ENCODE peak calls at places on chromosomes 4 and X, in six cellular contexts. Q, C, Y, M, U and F are unnamed samples. For H3K4me1, the result is how much of the 10 kb centered on the place peaks cover.

GRCh38 chr4:149553959-149554520 is 261.6 kb downstream of the IQCM start:
- DNase-seq in Q (no peak), C (no peak), Y (no peak), M (no peak), U (no peak), F (no peak)

GRCh38 chrX:1661048-1661921 is 46.4 kb downstream of the ASMT start:
- DNase-seq in Q (peak), C (peak), Y (peak), M (no peak), U (peak), F (no peak)

GRCh38 chrX:26581086-26581485 is 365.1 kb downstream of the MAGEB5 start:
- DNase-seq in Q (no peak), C (no peak), Y (no peak), M (no peak), U (no peak), F (no peak)

GRCh38 chr4:125639182-125639621 is 324.4 kb downstream of the FAT4 start:
- DNase-seq in Q (peak), C (no peak), Y (no peak), M (no peak), U (no peak), F (peak)

GRCh38 chr4:1763550-1764080 is 29.5 kb upstream of the FGFR3 start:
- DNase-seq in Q (no peak), C (peak), Y (no peak), M (no peak), U (peak), F (peak)

GRCh38 chr4:14856076-14856926 is 146.0 kb upstream of the CPEB2 start:
- DNase-seq in Q (no peak), C (peak), Y (peak), M (peak), U (peak), F (peak)

GRCh38 chr4:126520731-126521130 is 1112.0 kb upstream of the INTU start:
- DNase-seq in Q (no peak), C (no peak), Y (no peak), M (no peak), U (no peak), F (no peak)

GRCh38 chr4:54378461-54378860 is 149.4 kb downstream of the PDGFRA start:
- DNase-seq in Q (no peak), C (no peak), Y (no peak), M (no peak), U (no peak), F (no peak)

GRCh38 chr4:179097741-179098140 is 1655.5 kb upstream of the AGA start:
- DNase-seq in Q (no peak), C (no peak), Y (no peak), M (no peak), U (no peak), F (peak)

GRCh38 chr4:74997942-74998341 is 65.0 kb downstream of the PARM1 start:
- DNase-seq in Q (no peak), C (no peak), Y (no peak), M (no peak), U (no peak), F (no peak)

GRCh38 chr4:140092094-140092820 is 61.7 kb downstream of the MAML3 start:
- DNase-seq in Q (peak), C (peak), Y (no peak), M (peak), U (peak), F (peak)

DNA sequence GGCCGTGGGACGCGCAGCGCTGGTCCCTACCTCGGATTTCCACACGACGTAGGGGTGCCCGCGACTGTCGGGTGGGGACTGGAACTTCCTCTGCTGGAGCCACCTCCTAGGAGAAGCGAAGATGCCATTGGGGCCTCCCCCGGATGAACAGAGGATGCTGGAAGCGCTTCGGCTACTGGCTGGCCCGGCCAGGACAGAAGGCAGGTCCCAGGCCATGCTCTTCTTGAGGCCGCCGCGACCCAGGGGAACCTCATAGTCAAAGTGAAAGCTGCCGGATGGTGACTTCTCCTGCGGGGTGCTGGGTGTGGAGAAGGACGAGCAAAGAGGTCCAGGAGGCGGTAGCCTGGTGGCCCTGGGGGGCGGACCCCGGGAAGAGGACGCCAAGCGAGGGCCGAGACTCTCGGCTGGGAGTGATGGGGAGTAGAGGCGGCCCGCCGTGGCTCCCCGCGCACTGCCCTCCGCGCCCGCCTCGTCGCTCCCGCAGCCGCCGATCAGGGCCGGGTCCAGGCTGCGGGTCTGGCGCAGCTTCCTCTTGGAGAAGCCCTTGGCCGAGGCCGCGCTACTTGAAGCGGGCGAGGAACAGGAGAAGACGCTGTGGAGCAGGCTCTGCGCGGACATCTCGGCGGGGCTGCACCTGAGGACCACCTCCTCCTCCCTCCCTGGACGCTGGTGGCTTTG is 1.4 kb downstream of the ARHGAP6 start:
- DNase-seq in Q (peak), C (no peak), Y (no peak), M (no peak), U (no peak), F (peak)
- H3K27ac ChIP-seq in Q (no peak), C (peak), Y (peak), M (peak), U (peak), F (no peak)

GRCh38 chr4:186689476-186689875 is 34.2 kb downstream of the FAT1 start:
- DNase-seq in Q (no peak), C (no peak), Y (peak), M (no peak), U (no peak), F (no peak)

GRCh38 chr4:186685744-186686143 is 37.9 kb downstream of the FAT1 start:
- DNase-seq in Q (no peak), C (no peak), Y (no peak), M (no peak), U (no peak), F (peak)

GRCh38 chr4:186691396-186691795 is 32.3 kb downstream of the FAT1 start:
- DNase-seq in Q (no peak), C (no peak), Y (no peak), M (no peak), U (no peak), F (no peak)

GRCh38 chr4:186687263-186687662 is 36.4 kb downstream of the FAT1 start:
- DNase-seq in Q (no peak), C (no peak), Y (no peak), M (no peak), U (no peak), F (no peak)

GRCh38 chr4:186688150-186688943 is 35.3 kb downstream of the FAT1 start:
- DNase-seq in Q (no peak), C (no peak), Y (no peak), M (no peak), U (no peak), F (no peak)
- H3K4me1 ChIP-seq in Q (under half), C (under half), Y (under half), M (half or more), U (under half), F (under half)

DNA sequence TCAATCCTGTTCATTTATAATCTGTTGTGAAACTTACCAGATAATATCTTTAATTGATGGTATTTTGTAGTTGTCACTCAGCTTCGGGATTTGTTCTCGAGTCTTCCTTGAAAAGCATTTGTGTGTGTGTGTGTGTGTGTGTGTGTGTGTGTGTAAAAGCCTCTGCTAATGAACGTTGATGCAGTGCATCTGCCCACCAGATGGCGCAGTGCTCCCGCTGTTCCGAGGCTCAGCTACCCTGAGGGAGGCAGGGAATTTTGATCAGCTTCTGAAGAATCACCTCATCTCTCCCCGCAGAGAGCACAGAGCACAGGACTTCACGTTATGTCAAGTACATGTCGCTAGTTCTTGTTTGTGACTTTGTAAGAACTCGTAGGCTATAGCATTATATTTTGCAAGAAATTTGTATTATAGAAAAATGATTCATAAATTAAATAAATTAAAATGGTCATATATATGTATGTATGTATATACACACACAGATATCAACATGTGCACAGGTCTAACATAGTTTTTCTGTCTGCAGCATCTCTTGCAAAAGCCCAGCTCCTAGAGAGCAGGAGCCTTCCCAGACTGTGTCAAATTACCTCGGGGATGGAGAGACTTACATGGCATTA is 316.7 kb upstream of the IGFBP7 start:
- DNase-seq in Q (peak), C (peak), Y (peak), M (no peak), U (peak), F (peak)
- TF ChIP-seq CTCF in Q (peak), C (peak), Y (peak), M (peak), U (peak), F (peak)

DNA sequence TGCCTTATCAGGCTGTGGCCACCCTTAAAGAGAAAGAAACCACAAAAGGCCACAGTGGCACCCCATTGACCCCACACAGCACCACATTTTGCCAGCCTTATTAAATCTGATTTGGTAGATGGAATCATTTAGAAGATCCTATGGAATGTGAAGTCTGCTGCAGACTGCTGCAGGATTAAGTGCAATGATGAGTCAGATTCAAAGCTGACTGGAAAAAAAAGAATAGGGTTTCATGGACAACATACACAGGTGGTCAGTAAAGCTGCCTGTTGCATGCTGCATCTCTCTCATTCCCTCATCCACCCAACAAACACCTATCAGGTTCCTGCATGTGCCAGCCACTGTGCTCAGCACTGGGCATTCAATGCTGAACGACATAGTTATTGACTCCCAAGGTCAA is 56.6 kb downstream of the CHST7 start:
- DNase-seq in Q (no peak), C (no peak), Y (no peak), M (no peak), U (no peak), F (no peak)
- H3K27ac ChIP-seq in Q (no peak), C (peak), Y (no peak), M (peak), U (no peak), F (no peak)

DNA sequence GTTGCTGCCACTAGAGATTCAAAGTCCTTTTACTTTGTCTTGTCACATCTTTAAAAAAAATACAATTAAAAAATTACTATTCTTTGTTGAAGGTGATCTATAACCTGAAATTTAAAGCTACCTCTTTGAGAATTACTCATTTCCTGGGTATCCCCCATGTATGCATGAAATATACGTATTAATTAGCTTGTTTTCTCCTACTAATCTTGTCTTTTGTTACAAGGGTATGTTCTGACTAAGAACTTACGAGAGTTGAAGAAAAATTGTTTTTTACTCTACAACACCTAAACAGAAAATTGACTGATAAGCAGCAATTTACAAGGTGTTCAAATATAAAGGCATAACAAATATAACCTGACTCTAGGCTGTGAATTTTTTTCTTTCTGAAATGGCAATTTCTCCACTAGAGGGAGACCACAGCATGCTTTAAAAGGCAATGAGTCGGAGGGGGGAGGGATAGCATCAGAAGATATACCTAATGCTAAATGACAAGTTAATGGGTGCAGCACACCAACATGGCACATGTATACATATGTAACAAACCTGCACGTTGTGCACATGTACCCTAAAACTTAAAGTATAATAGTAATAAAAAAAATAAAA is 249.6 kb downstream of the OPHN1 start:
- DNase-seq in Q (no peak), C (no peak), Y (no peak), M (no peak), U (no peak), F (peak)
- H3K4me1 ChIP-seq in Q (under half), C (under half), Y (under half), M (under half), U (under half), F (under half)

GRCh38 chrX:84710611-84711010 is 208.4 kb upstream of the HDX start:
- DNase-seq in Q (no peak), C (no peak), Y (no peak), M (no peak), U (no peak), F (no peak)
- TF ChIP-seq CTCF in Q (no peak), C (no peak), Y (no peak), M (no peak), U (no peak), F (no peak)

GRCh38 chrX:134684956-134685355 is 26.7 kb upstream of the PLAC1 start:
- DNase-seq in Q (no peak), C (no peak), Y (no peak), M (no peak), U (no peak), F (no peak)

GRCh38 chrX:134682081-134682480 is 23.8 kb upstream of the PLAC1 start:
- DNase-seq in Q (no peak), C (no peak), Y (no peak), M (no peak), U (no peak), F (no peak)

GRCh38 chrX:134679644-134680043 is 21.4 kb upstream of the PLAC1 start:
- DNase-seq in Q (no peak), C (no peak), Y (no peak), M (no peak), U (no peak), F (no peak)

GRCh38 chrX:134685662-134686061 is 27.4 kb upstream of the PLAC1 start:
- DNase-seq in Q (no peak), C (no peak), Y (no peak), M (no peak), U (no peak), F (no peak)

DNA sequence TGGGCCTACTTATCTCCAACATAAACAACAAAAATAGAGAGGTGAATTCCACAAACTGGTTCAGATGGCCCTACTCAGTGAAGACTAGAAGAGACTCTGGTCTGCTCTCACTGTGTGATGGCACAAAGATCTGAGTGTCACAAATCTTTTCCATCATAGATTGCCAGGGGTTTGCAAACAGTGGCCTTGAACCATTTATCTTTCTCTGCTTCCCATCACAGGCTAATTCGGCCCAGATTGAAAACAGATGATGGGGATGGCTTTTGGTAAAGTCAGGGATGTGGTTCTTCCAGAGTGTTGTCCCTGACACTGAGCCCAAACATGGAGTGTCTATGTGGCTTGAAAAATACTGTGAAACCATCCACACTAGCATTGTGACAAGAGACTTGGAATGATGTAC is 25.1 kb upstream of the PLAC1 start:
- DNase-seq in Q (no peak), C (no peak), Y (no peak), M (no peak), U (no peak), F (no peak)
- H3K27ac ChIP-seq in Q (no peak), C (no peak), Y (no peak), M (no peak), U (no peak), F (no peak)